ENCODE peak calls at places on chromosomes 13 and 19, in five cellular contexts. One of them, this sample, is unnamed.

GRCh38 chr19:15869109-15869555 is 28.7 kb downstream of the CYP4F2 start:
- DNase-seq in keratinocyte: peak
- DNase-seq in GM23248: peak
- DNase-seq in endodermal cell: peak
- DNase-seq in fibroblast of lung: peak
- DNase-seq in this sample: no peak

GRCh38 chr13:37158481-37158880 is 53.0 kb upstream of the CSNK1A1L start:
- DNase-seq in keratinocyte: no peak
- DNase-seq in GM23248: no peak
- DNase-seq in endodermal cell: no peak
- DNase-seq in fibroblast of lung: no peak
- DNase-seq in this sample: no peak

GRCh38 chr13:113411216-113412023 is 41.9 kb downstream of the ADPRHL1 start:
- DNase-seq in keratinocyte: no peak
- DNase-seq in endodermal cell: no peak
- DNase-seq in fibroblast of lung: peak
- DNase-seq in GM23248: peak
- DNase-seq in this sample: no peak

GRCh38 chr13:34863360-34864135 is 78.5 kb upstream of the NBEA start:
- DNase-seq in GM23248: peak
- DNase-seq in endodermal cell: no peak
- DNase-seq in fibroblast of lung: peak
- DNase-seq in keratinocyte: peak
- DNase-seq in this sample: no peak

GRCh38 chr13:57630661-57631606 is 610 bp upstream of the PCDH17 start:
- DNase-seq in endodermal cell: peak
- DNase-seq in keratinocyte: no peak
- DNase-seq in fibroblast of lung: peak
- DNase-seq in GM23248: peak
- DNase-seq in this sample: no peak

GRCh38 chr13:19587635-19588300 is 26.4 kb upstream of the TPTE2 start:
- DNase-seq in endodermal cell: peak
- DNase-seq in GM23248: peak
- DNase-seq in keratinocyte: no peak
- DNase-seq in fibroblast of lung: peak
- DNase-seq in this sample: no peak

GRCh38 chr13:113552786-113553540 is 31.6 kb upstream of the TFDP1 start:
- DNase-seq in keratinocyte: no peak
- DNase-seq in fibroblast of lung: no peak
- DNase-seq in endodermal cell: peak
- DNase-seq in GM23248: no peak
- DNase-seq in this sample: peak

GRCh38 chr13:114022876-114023275 is 49.0 kb upstream of the C13orf46 start:
- DNase-seq in endodermal cell: no peak
- DNase-seq in GM23248: no peak
- DNase-seq in fibroblast of lung: no peak
- DNase-seq in keratinocyte: no peak
- DNase-seq in this sample: no peak

GRCh38 chr13:45119469-45119989 is 781 bp upstream of the GTF2F2 start:
- DNase-seq in endodermal cell: peak
- DNase-seq in keratinocyte: no peak
- DNase-seq in fibroblast of lung: peak
- DNase-seq in GM23248: peak
- DNase-seq in this sample: no peak

GRCh38 chr19:6963937-6964336 is 57.3 kb downstream of the MBD3L2B start:
- DNase-seq in fibroblast of lung: no peak
- DNase-seq in keratinocyte: no peak
- DNase-seq in endodermal cell: peak
- DNase-seq in GM23248: no peak
- DNase-seq in this sample: no peak

GRCh38 chr19:4018140-4018613 is 10.6 kb downstream of the PIAS4 start:
- DNase-seq in fibroblast of lung: no peak
- DNase-seq in keratinocyte: no peak
- DNase-seq in endodermal cell: no peak
- DNase-seq in GM23248: no peak
- DNase-seq in this sample: no peak

GRCh38 chr19:48752511-48753365 is at the start of gene FUT1:
- DNase-seq in keratinocyte: peak
- DNase-seq in fibroblast of lung: peak
- DNase-seq in GM23248: peak
- DNase-seq in endodermal cell: peak
- DNase-seq in this sample: peak

GRCh38 chr19:51111606-51112005 is 3.4 kb upstream of the CTU1 start:
- DNase-seq in keratinocyte: no peak
- DNase-seq in fibroblast of lung: no peak
- DNase-seq in endodermal cell: peak
- DNase-seq in GM23248: peak
- DNase-seq in this sample: peak

GRCh38 chr13:92172191-92172590 is 773.8 kb downstream of the GPC5 start:
- DNase-seq in keratinocyte: no peak
- DNase-seq in endodermal cell: no peak
- DNase-seq in GM23248: peak
- DNase-seq in fibroblast of lung: peak
- DNase-seq in this sample: no peak

GRCh38 chr13:66312312-66313087 is 917.6 kb downstream of the PCDH9 start:
- DNase-seq in endodermal cell: no peak
- DNase-seq in GM23248: no peak
- DNase-seq in keratinocyte: no peak
- DNase-seq in fibroblast of lung: peak
- DNase-seq in this sample: no peak

GRCh38 chr13:90201198-90201597 is 1146.3 kb upstream of the MIR17HG start:
- DNase-seq in keratinocyte: no peak
- DNase-seq in fibroblast of lung: peak
- DNase-seq in GM23248: peak
- DNase-seq in endodermal cell: no peak
- DNase-seq in this sample: no peak

GRCh38 chr19:51030631-51031030 is 4.2 kb downstream of the KLK12 start:
- DNase-seq in fibroblast of lung: no peak
- DNase-seq in endodermal cell: no peak
- DNase-seq in keratinocyte: no peak
- DNase-seq in GM23248: no peak
- DNase-seq in this sample: no peak

GRCh38 chr13:99985886-99986527 is 4.4 kb downstream of the ZIC2 start:
- DNase-seq in fibroblast of lung: no peak
- DNase-seq in GM23248: no peak
- DNase-seq in keratinocyte: no peak
- DNase-seq in endodermal cell: peak
- DNase-seq in this sample: no peak

GRCh38 chr19:1164684-1165531 is 9.2 kb downstream of the SBNO2 start:
- DNase-seq in fibroblast of lung: no peak
- DNase-seq in keratinocyte: no peak
- DNase-seq in GM23248: no peak
- DNase-seq in endodermal cell: no peak
- DNase-seq in this sample: peak

GRCh38 chr19:32708457-32708856 is 11.1 kb upstream of the TDRD12 start:
- DNase-seq in endodermal cell: no peak
- DNase-seq in keratinocyte: no peak
- DNase-seq in fibroblast of lung: no peak
- DNase-seq in GM23248: no peak
- DNase-seq in this sample: peak

GRCh38 chr19:50431343-50432220 is 1.1 kb upstream of the MYBPC2 start:
- DNase-seq in fibroblast of lung: peak
- DNase-seq in GM23248: peak
- DNase-seq in endodermal cell: peak
- DNase-seq in keratinocyte: no peak
- DNase-seq in this sample: peak

GRCh38 chr13:86554066-86554465 is 754.8 kb upstream of the SLITRK6 start:
- DNase-seq in fibroblast of lung: no peak
- DNase-seq in GM23248: no peak
- DNase-seq in keratinocyte: no peak
- DNase-seq in endodermal cell: no peak
- DNase-seq in this sample: no peak

GRCh38 chr13:36163303-36163702 is 32.1 kb upstream of the DCLK1 start:
- DNase-seq in endodermal cell: no peak
- DNase-seq in fibroblast of lung: peak
- DNase-seq in keratinocyte: no peak
- DNase-seq in GM23248: no peak
- DNase-seq in this sample: no peak

DNA sequence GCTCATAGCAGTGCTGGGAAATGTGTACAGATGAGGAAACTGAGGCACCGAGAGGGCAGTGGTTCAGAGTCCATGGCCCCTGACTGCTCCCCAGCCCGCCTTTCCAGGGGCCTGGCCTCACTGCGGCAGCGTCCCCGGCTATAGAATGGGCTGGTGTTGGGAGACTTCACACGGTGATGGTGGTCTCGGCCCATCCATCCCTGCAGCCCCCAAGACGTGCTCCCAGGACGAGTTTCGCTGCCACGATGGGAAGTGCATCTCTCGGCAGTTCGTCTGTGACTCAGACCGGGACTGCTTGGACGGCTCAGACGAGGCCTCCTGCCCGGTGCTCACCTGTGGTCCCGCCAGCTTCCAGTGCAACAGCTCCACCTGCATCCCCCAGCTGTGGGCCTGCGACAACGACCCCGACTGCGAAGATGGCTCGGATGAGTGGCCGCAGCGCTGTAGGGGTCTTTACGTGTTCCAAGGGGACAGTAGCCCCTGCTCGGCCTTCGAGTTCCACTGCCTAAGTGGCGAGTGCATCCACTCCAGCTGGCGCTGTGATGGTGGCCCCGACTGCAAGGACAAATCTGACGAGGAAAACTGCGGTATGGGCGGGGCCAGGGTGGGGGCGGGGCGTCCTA is 15.9 kb downstream of the LDLR start:
- DNase-seq in GM23248: no peak
- DNase-seq in keratinocyte: no peak
- DNase-seq in fibroblast of lung: no peak
- DNase-seq in endodermal cell: no peak
- DNase-seq in this sample: no peak
- H3K27ac ChIP-seq in GM23248: no peak
- H3K27ac ChIP-seq in keratinocyte: no peak
- H3K27ac ChIP-seq in fibroblast of lung: no peak
- H3K27ac ChIP-seq in endodermal cell: no peak
- H3K27ac ChIP-seq in this sample: no peak

DNA sequence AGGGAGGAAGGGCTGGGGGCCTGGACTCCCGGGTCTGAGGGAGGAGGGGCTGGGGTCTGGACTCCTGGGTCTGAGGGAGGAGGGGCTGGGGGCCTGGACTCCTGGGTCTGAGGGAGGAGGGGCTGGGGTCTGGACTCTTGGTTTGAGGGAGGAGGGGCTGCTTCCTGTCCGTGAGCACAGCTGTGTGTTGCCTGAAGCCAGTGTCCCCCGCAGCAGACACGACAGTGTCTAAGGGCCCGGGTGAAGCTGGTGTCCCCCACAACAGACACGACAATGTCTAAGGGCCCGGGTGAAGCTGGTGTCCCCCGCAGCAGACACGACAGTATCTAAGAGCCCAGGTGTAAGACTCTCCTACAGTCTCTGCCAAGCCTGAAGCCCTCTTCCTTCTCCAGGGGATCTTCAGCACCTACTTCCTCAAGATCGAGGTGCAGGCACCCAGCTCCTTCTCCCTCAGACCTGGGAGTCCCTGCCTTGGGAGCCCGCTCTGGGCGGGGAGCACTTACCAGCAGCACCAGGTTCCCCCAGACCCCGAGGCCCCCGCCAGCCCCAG is 346 bp downstream of the PTPRH start:
- DNase-seq in endodermal cell: no peak
- DNase-seq in keratinocyte: no peak
- DNase-seq in fibroblast of lung: no peak
- DNase-seq in GM23248: no peak
- DNase-seq in this sample: peak
- H3K9ac ChIP-seq in endodermal cell: no peak
- H3K9ac ChIP-seq in keratinocyte: no peak
- H3K9ac ChIP-seq in fibroblast of lung: no peak
- H3K9ac ChIP-seq in GM23248: no peak
- H3K9ac ChIP-seq in this sample: no peak

DNA sequence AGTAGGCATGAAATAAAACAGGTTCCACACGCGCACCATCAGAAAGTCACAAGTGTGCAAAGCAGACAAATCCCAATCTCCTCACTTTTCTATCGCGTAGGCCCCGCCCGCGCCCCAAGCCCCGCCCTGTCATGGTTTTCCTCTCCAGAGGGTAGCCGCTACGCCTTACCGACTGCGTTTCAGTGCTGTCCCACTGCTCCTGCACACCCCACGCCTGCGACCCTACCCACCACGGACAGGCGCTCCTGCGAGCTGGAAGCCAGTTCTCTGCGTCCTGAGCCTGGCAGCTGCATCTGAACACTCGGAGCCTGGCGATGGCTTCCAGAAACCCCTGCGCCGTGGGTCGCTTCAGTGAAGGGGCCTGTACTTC is 379 bp upstream of the ZNF470 start:
- DNase-seq in keratinocyte: no peak
- DNase-seq in GM23248: peak
- DNase-seq in endodermal cell: no peak
- DNase-seq in fibroblast of lung: no peak
- DNase-seq in this sample: peak
- H3K27ac ChIP-seq in keratinocyte: peak
- H3K27ac ChIP-seq in GM23248: peak
- H3K27ac ChIP-seq in endodermal cell: no peak
- H3K27ac ChIP-seq in fibroblast of lung: peak
- H3K27ac ChIP-seq in this sample: peak

DNA sequence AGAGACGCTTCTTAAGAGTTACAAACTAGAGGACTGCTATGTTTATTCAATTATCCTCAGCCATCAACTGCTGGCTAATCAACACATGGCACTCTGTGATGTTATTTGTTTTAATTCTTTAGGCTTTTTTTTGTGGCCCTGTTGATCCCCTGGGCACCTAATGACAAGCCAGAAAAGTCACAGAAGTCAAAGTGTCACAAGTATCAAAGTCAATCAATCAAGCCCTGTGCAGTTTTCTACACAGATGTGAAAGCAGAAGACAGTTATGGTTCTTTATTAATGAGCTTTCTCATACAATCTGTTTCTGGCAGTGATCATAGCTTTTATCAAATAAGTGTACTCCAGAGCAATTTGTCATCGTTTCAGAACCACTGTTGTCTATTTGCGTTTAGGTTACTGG is 34.3 kb downstream of the MYO16 start:
- DNase-seq in fibroblast of lung: no peak
- DNase-seq in endodermal cell: no peak
- DNase-seq in GM23248: no peak
- DNase-seq in keratinocyte: no peak
- DNase-seq in this sample: no peak
- H3K9ac ChIP-seq in fibroblast of lung: no peak
- H3K9ac ChIP-seq in endodermal cell: no peak
- H3K9ac ChIP-seq in GM23248: no peak
- H3K9ac ChIP-seq in keratinocyte: no peak
- H3K9ac ChIP-seq in this sample: no peak

DNA sequence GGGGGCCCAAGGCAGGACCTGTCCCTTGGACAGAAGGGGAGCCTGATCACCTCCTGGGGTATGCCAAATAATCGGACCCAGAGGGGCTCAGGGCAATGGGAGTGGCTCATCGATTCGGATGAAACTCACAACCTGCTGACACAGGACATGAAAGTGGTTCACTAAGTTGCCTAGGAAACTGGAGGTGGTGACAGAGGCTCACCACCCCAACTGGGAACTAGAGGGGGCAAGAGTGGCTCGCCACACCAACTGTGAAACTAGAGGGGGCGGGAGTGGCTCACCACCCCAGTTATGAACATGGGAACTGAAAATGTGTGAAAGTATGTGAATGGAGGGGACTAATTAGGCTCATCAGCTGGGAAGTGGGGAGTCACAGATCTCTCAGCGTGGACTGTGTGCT is 46.3 kb upstream of the ZNF737 start:
- DNase-seq in GM23248: no peak
- DNase-seq in keratinocyte: no peak
- DNase-seq in endodermal cell: no peak
- DNase-seq in fibroblast of lung: no peak
- DNase-seq in this sample: no peak
- H3K27ac ChIP-seq in GM23248: no peak
- H3K27ac ChIP-seq in keratinocyte: no peak
- H3K27ac ChIP-seq in endodermal cell: no peak
- H3K27ac ChIP-seq in fibroblast of lung: no peak
- H3K27ac ChIP-seq in this sample: no peak